ENCODE peak calls at places on chromosomes 4 and X, in six cellular contexts. E, B, S, R, L and U are unnamed samples.

GRCh38 chr4:156939801-156940200 is 31.8 kb downstream of the PDGFC start:
- DNase-seq in E (no peak), B (no peak), S (no peak), R (no peak), L (no peak), U (no peak)

GRCh38 chr4:121998024-121998423 is 46.2 kb upstream of the TRPC3 start:
- DNase-seq in E (no peak), B (no peak), S (peak), R (no peak), L (no peak), U (peak)

GRCh38 chrX:19674041-19674769 is 158.9 kb upstream of the MAP3K15 start:
- DNase-seq in E (no peak), B (peak), S (no peak), R (no peak), L (no peak), U (no peak)

GRCh38 chr4:145012841-145013240 is 85.2 kb downstream of the ANAPC10 start:
- DNase-seq in E (no peak), B (no peak), S (peak), R (no peak), L (no peak), U (no peak)

GRCh38 chrX:22760513-22761057 is 239.2 kb upstream of the DDX53 start:
- DNase-seq in E (no peak), B (peak), S (no peak), R (no peak), L (no peak), U (peak)

GRCh38 chr4:6199344-6199921 is 916 bp downstream of the JAKMIP1 start:
- DNase-seq in E (no peak), B (no peak), S (no peak), R (peak), L (no peak), U (no peak)

GRCh38 chrX:100743009-100743615 is 11.2 kb upstream of the SYTL4 start:
- DNase-seq in E (no peak), B (no peak), S (no peak), R (no peak), L (no peak), U (no peak)

GRCh38 chr4:61374612-61374920 is 174.4 kb downstream of the ADGRL3 start:
- DNase-seq in E (no peak), B (no peak), S (no peak), R (no peak), L (no peak), U (no peak)

GRCh38 chrX:150527108-150527507 is 41.3 kb upstream of the MTM1 start:
- DNase-seq in E (no peak), B (no peak), S (no peak), R (no peak), L (no peak), U (no peak)

GRCh38 chr4:1337376-1337831 is 9.6 kb upstream of the UVSSA start:
- DNase-seq in E (no peak), B (peak), S (no peak), R (no peak), L (no peak), U (peak)

GRCh38 chr4:181761130-181761529 is 482.1 kb upstream of the TENM3 start:
- DNase-seq in E (no peak), B (no peak), S (no peak), R (no peak), L (no peak), U (no peak)

GRCh38 chrX:150258176-150258425 is 105.0 kb upstream of the MAMLD1 start:
- DNase-seq in E (no peak), B (no peak), S (no peak), R (no peak), L (no peak), U (no peak)

GRCh38 chrX:70016513-70016912 is 33.2 kb downstream of the AWAT2 start:
- DNase-seq in E (no peak), B (no peak), S (no peak), R (no peak), L (no peak), U (no peak)

GRCh38 chr4:83284161-83285021 is at the start of gene COQ2:
- DNase-seq in E (peak), B (peak), S (peak), R (peak), L (peak), U (peak)

GRCh38 chrX:50081282-50081955 is 119.4 kb downstream of the AKAP4 start:
- DNase-seq in E (no peak), B (peak), S (peak), R (no peak), L (no peak), U (peak)

GRCh38 chr4:182839256-182839655 is 77.9 kb downstream of the DCTD start:
- DNase-seq in E (no peak), B (no peak), S (no peak), R (no peak), L (no peak), U (no peak)

GRCh38 chr4:159105063-159105414 is 2.2 kb downstream of the RAPGEF2 start:
- DNase-seq in E (no peak), B (no peak), S (no peak), R (no peak), L (no peak), U (no peak)

GRCh38 chr4:128810331-128810870 is 901 bp downstream of the JADE1 start:
- DNase-seq in E (no peak), B (peak), S (peak), R (peak), L (peak), U (no peak)

GRCh38 chr4:107876096-107876495 is 51.4 kb downstream of the SGMS2 start:
- DNase-seq in E (no peak), B (no peak), S (no peak), R (no peak), L (no peak), U (no peak)

GRCh38 chr4:118759481-118759880 is 74.3 kb downstream of the METTL14 start:
- DNase-seq in E (no peak), B (no peak), S (no peak), R (no peak), L (no peak), U (no peak)

GRCh38 chrX:119871245-119871598 is 311 bp downstream of the RNF113A start:
- DNase-seq in E (no peak), B (peak), S (peak), R (no peak), L (no peak), U (no peak)

GRCh38 chr4:110287130-110287529 is 88.7 kb upstream of the ELOVL6 start:
- DNase-seq in E (no peak), B (peak), S (no peak), R (no peak), L (no peak), U (peak)

GRCh38 chrX:42606591-42606990 is 171.4 kb downstream of the PPP1R2C start:
- DNase-seq in E (no peak), B (no peak), S (no peak), R (no peak), L (no peak), U (no peak)

GRCh38 chrX:109600114-109600710 is 24.8 kb downstream of the KCNE5 start:
- DNase-seq in E (no peak), B (peak), S (peak), R (no peak), L (no peak), U (no peak)

GRCh38 chr4:109041463-109041862 is 261.0 kb downstream of the COL25A1 start:
- DNase-seq in E (no peak), B (no peak), S (no peak), R (no peak), L (peak), U (no peak)

GRCh38 chr4:76590847-76591281 is 155.8 kb downstream of the SHROOM3 start:
- DNase-seq in E (no peak), B (no peak), S (no peak), R (no peak), L (peak), U (peak)

GRCh38 chrX:46551494-46552128 is 6.4 kb upstream of the ZNF674 start:
- DNase-seq in E (no peak), B (no peak), S (no peak), R (no peak), L (peak), U (no peak)

GRCh38 chrX:4936315-4936714 is 1222.9 kb upstream of the PRKX start:
- DNase-seq in E (no peak), B (no peak), S (peak), R (no peak), L (no peak), U (no peak)

GRCh38 chr4:36427696-36428095 is 146.3 kb downstream of the DTHD1 start:
- DNase-seq in E (no peak), B (no peak), S (no peak), R (no peak), L (no peak), U (no peak)

GRCh38 chr4:173259310-173259709 is 74.8 kb downstream of the HMGB2 start:
- DNase-seq in E (no peak), B (no peak), S (no peak), R (no peak), L (no peak), U (no peak)

GRCh38 chr4:155653052-155653451 is 13.6 kb upstream of the GUCY1A1 start:
- DNase-seq in E (no peak), B (no peak), S (no peak), R (no peak), L (no peak), U (no peak)